ENCODE peak calls at places on chromosomes 16 and 17, in nine cellular contexts. I is tibial nerve; P is heart left ventricle; M is colonic mucosa; J is thoracic aorta; K is CD8-positive, alpha-beta T cell; H is HCT116; O is neuronal stem cell; B is OCI-LY7. N is an unnamed sample. For H3K4me1, the result is how much of the 10 kb centered on the place peaks cover.

GRCh38 chr17:3474212-3474611 is 1.6 kb upstream of the ASPA start:
- DNase-seq in M (no peak), I (no peak), O (no peak), B (no peak), J (no peak), H (no peak), K (no peak), P (no peak), N (no peak)

GRCh38 chr16:49587051-49587450 is 213.4 kb downstream of the C16orf78 start:
- DNase-seq in O (no peak), H (no peak), J (no peak), M (no peak), P (no peak), B (no peak), I (no peak), K (no peak), N (no peak)

GRCh38 chr16:10009691-10010090 is 172.5 kb downstream of the GRIN2A start:
- DNase-seq in P (no peak), O (no peak), J (no peak), B (no peak), H (no peak), K (no peak), M (no peak), I (no peak), N (no peak)

GRCh38 chr16:57770361-57770760 is 31.9 kb downstream of the KIFC3 start:
- DNase-seq in K (no peak), I (no peak), O (no peak), J (no peak), H (no peak), B (no peak), P (no peak), M (no peak), N (no peak)

GRCh38 chr16:29675811-29676643 is 3.0 kb upstream of the QPRT start:
- DNase-seq in P (no peak), J (no peak), M (no peak), K (no peak), I (no peak), B (peak), H (peak), O (no peak), N (no peak)

GRCh38 chr16:82061861-82062525 is 26.9 kb downstream of the HSD17B2 start:
- DNase-seq in H (peak), I (no peak), J (no peak), O (no peak), B (peak), M (no peak), P (no peak), K (no peak), N (peak)

GRCh38 chr17:63945851-63946439 is 13.8 kb upstream of the CD79B start:
- DNase-seq in H (no peak), P (no peak), J (no peak), M (no peak), I (no peak), O (no peak), B (peak), K (no peak), N (no peak)

GRCh38 chr17:28151001-28151400 is 108.5 kb downstream of the NLK start:
- DNase-seq in H (no peak), O (no peak), P (no peak), B (no peak), I (no peak), K (no peak), M (no peak), J (no peak), N (no peak)

GRCh38 chr16:49875812-49876715 is 20.2 kb upstream of the ZNF423 start:
- DNase-seq in P (no peak), K (no peak), H (no peak), O (peak), J (no peak), I (no peak), M (no peak), B (no peak), N (no peak)

GRCh38 chr16:51465026-51465425 is 314.0 kb upstream of the SALL1 start:
- DNase-seq in K (no peak), B (no peak), H (no peak), I (no peak), O (no peak), P (no peak), M (no peak), J (no peak), N (no peak)

GRCh38 chr17:15171433-15172047 is 93.6 kb downstream of the PMP22 start:
- DNase-seq in I (peak), J (no peak), P (peak), M (peak), O (peak), H (peak), K (no peak), B (peak), N (no peak)

GRCh38 chr17:8745586-8746500 is 1.2 kb upstream of the CCDC42 start:
- DNase-seq in H (peak), K (peak), J (peak), I (peak), O (peak), P (peak), M (peak), B (peak), N (peak)

GRCh38 chr16:29994613-29995329 is 646 bp downstream of the HIRIP3 start:
- DNase-seq in J (no peak), M (peak), B (no peak), K (no peak), O (no peak), H (no peak), I (peak), P (peak), N (no peak)

GRCh38 chr16:75239463-75240122 is 11.8 kb downstream of the BCAR1 start:
- DNase-seq in P (peak), J (no peak), K (no peak), M (no peak), O (no peak), I (no peak), H (no peak), B (no peak), N (no peak)

GRCh38 chr16:58109881-58110280 is 19.3 kb downstream of the CFAP20 start:
- DNase-seq in M (no peak), K (no peak), O (no peak), H (no peak), I (no peak), P (no peak), J (no peak), B (no peak), N (no peak)

GRCh38 chr17:73998246-73999220 is 204.9 kb upstream of the RPL38 start:
- DNase-seq in I (peak), M (peak), B (peak), J (no peak), K (peak), P (peak), H (peak), O (no peak), N (peak)

GRCh38 chr17:7441202-7441705 is 1.9 kb downstream of the FGF11 start:
- DNase-seq in H (no peak), K (no peak), I (no peak), O (no peak), M (no peak), B (no peak), P (peak), J (no peak), N (no peak)

GRCh38 chr17:30378191-30378796 is 433 bp upstream of the CPD start:
- DNase-seq in I (no peak), P (no peak), J (no peak), B (peak), H (no peak), M (peak), K (peak), O (no peak), N (no peak)

GRCh38 chr17:38466346-38467315 is 38.4 kb downstream of the ARHGAP23 start:
- DNase-seq in I (no peak), B (no peak), O (no peak), H (no peak), J (no peak), K (no peak), P (peak), M (no peak), N (no peak)

GRCh38 chr16:82185012-82185411 is 15.0 kb upstream of the MPHOSPH6 start:
- DNase-seq in M (no peak), H (no peak), I (no peak), O (no peak), B (no peak), K (no peak), J (no peak), P (no peak), N (no peak)

GRCh38 chr16:67943619-67944503 is at the start of gene LCAT:
- DNase-seq in H (no peak), I (peak), O (no peak), B (no peak), J (no peak), P (peak), M (no peak), K (no peak), N (no peak)

GRCh38 chr17:42178817-42179216 is 2.1 kb downstream of the KCNH4 start:
- DNase-seq in K (no peak), M (no peak), B (peak), O (no peak), P (no peak), H (no peak), J (no peak), I (no peak), N (no peak)

GRCh38 chr17:59846391-59847165 is 46.2 kb downstream of the TUBD1 start:
- DNase-seq in J (no peak), B (peak), P (peak), H (peak), K (no peak), M (peak), O (no peak), I (peak), N (peak)

GRCh38 chr16:68367440-68367839 is 56.6 kb downstream of the PRMT7 start:
- DNase-seq in I (no peak), H (no peak), P (no peak), O (no peak), J (no peak), K (no peak), M (no peak), B (no peak), N (no peak)

GRCh38 chr17:20203021-20203420 is 193.9 kb downstream of the SPECC1 start:
- DNase-seq in O (no peak), J (no peak), H (no peak), B (no peak), K (no peak), I (no peak), P (no peak), M (no peak), N (no peak)

GRCh38 chr17:77387891-77388290 is 247.1 kb downstream of the SEC14L1 start:
- DNase-seq in M (no peak), B (no peak), H (no peak), K (no peak), O (no peak), J (no peak), P (no peak), I (no peak), N (no peak)

GRCh38 chr17:16818821-16819683 is 129.0 kb downstream of the CCDC144A start:
- DNase-seq in H (no peak), K (no peak), I (no peak), J (no peak), P (no peak), M (no peak), O (no peak), B (no peak), N (no peak)

GRCh38 chr16:51245306-51245705 is 94.2 kb upstream of the SALL1 start:
- DNase-seq in B (no peak), P (no peak), K (no peak), H (no peak), M (no peak), I (no peak), J (no peak), O (no peak), N (no peak)

GRCh38 chr16:2912330-2913199 is 834 bp downstream of the FLYWCH1 start:
- DNase-seq in M (peak), O (no peak), P (peak), H (no peak), I (peak), K (no peak), J (no peak), B (peak), N (peak)

GRCh38 chr16:56984639-56985038 is 4.7 kb upstream of the NLRC5 start:
- DNase-seq in B (no peak), I (no peak), H (peak), K (no peak), J (no peak), M (no peak), P (no peak), O (no peak), N (no peak)

GRCh38 chr17:79114455-79115301 is 40.1 kb downstream of the ENGASE start:
- DNase-seq in B (no peak), P (peak), H (no peak), O (peak), M (peak), I (no peak), K (no peak), J (no peak), N (no peak)

GRCh38 chr17:34420254-34420766 is 57.3 kb upstream of the CCL1 start:
- DNase-seq in P (peak), K (peak), I (peak), H (peak), O (peak), M (peak), J (peak), B (peak), N (peak)

GRCh38 chr16:81366316-81366932 is 51.7 kb downstream of the GAN start:
- DNase-seq in K (no peak), I (peak), M (no peak), H (peak), J (no peak), O (peak), B (peak), P (no peak), N (peak)

GRCh38 chr16:1403733-1404132 is 10.8 kb downstream of the UNKL start:
- DNase-seq in M (no peak), O (no peak), B (no peak), H (no peak), J (no peak), K (no peak), P (no peak), I (no peak), N (no peak)
- H3K4me3 ChIP-seq in M (no peak), O (no peak), B (no peak), H (no peak), J (no peak), K (no peak), P (no peak), I (no peak), N (no peak)

DNA sequence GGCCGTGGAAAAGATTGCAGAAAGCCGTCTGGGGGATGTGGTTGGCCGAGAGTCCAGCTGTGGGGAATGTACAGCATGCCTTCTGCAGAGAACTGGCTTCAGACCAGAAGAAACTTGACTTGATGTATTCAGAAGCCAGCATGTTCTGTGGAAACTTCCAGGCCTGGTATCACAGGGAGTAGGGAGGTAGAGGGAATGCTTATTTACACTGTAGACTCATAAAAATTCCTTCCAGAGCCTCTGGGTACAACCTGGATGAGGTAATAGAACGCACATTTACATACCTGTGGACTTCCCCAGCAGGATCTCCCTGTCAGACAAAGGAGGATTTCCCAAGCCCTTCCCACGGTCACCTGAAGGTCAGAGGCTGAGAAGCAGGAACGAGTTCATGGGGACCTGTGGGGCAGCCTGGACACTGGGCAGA is 11.8 kb upstream of the GAS7 start:
- DNase-seq in K (no peak), I (no peak), J (no peak), B (no peak), H (no peak), O (no peak), P (no peak), M (peak), N (no peak)
- H3K4me1 ChIP-seq in K (under half), I (under half), J (under half), B (under half), H (under half), O (under half), P (under half), M (under half), N (under half)

DNA sequence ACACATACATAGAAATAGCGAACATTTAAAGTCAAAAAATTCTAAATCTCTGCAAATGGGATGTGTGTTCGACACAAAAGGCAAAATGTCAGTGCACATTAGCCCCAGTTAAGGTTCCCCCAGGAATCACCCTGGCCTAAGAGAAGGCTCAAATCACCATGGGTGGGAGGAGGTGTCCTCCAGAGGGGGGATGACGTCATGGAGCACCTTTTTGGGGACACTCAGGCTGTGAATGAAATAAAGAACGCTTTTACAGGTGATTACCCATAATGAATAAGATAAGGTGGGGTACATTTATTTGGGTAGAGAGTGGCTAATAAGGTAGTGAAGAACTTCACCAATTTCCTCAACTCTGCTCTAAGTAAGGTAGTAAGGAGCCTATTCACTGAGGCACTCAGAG is 26.4 kb downstream of the WNT3 start:
- DNase-seq in M (no peak), K (no peak), J (no peak), H (no peak), I (no peak), B (no peak), O (no peak), P (no peak), N (no peak)
- H3K27ac ChIP-seq in M (no peak), K (no peak), J (no peak), H (no peak), I (no peak), B (no peak), O (no peak), P (no peak), N (no peak)

DNA sequence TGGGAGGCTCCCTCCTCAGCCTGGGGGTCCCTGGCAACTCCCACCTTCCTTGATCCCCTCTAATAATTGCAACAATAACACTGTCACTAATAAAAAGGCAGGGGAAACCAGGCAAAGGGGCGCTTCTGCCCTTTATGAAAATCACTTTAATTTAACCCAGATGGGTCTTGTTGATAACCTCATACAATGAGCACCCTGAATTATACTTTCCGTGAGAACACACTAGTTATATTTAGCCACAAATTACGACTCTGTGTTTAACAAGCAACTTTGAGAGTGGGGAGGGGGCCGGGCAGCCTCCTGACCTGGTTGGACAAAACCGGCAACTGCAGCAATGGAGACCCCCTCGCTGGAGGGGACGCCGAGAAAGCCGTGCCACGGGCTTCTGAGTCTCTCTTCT is 5.7 kb upstream of the BAHCC1 start:
- DNase-seq in P (no peak), K (no peak), O (no peak), J (no peak), H (no peak), M (no peak), I (no peak), B (no peak), N (no peak)
- H3K4me3 ChIP-seq in P (no peak), K (no peak), O (no peak), J (no peak), H (no peak), M (no peak), I (no peak), B (no peak), N (no peak)

GRCh38 chr17:61143026-61143425 is 256.6 kb upstream of the TBX2 start:
- DNase-seq in H (no peak), I (no peak), M (no peak), O (no peak), K (no peak), P (no peak), J (no peak), B (no peak), N (no peak)
- H3K4me1 ChIP-seq in H (under half), I (under half), M (under half), O (under half), K (under half), P (under half), J (under half), B (under half), N (under half)